ENCODE peak calls at places on chromosomes 5 and 9, in ten cellular contexts. Y is psoas muscle, Q is choroid plexus epithelial cell, J is adrenal gland, G is dorsolateral prefrontal cortex, O is OCI-LY7, I is fibroblast of pulmonary artery, B is heart right ventricle, T is cardiac fibroblast, F is IMR-90. X is an unnamed sample.

GRCh38 chr9:504921-505821 is 290.5 kb downstream of the DOCK8 start:
- DNase-seq in Y (peak), G (peak), O (peak), B (peak), F (no peak), I (no peak), J (peak), T (no peak), Q (peak), X (peak)

GRCh38 chr9:97938081-97938644 is at the start of gene HEMGN:
- DNase-seq in Y (no peak), F (no peak), J (no peak), O (peak), G (no peak), I (no peak), T (no peak), Q (no peak), B (no peak), X (no peak)

GRCh38 chr9:96009690-96010477 is 134.4 kb downstream of the ERCC6L2 start:
- DNase-seq in T (no peak), O (no peak), F (no peak), B (no peak), Y (no peak), Q (peak), J (no peak), I (no peak), G (no peak), X (peak)

GRCh38 chr9:26955222-26955903 is 849 bp upstream of the IFT74 start:
- DNase-seq in G (no peak), Y (no peak), Q (no peak), F (no peak), O (peak), I (no peak), J (no peak), B (no peak), T (peak), X (no peak)

GRCh38 chr9:109488791-109489492 is 9.2 kb downstream of the PTPN3 start:
- DNase-seq in O (no peak), J (no peak), F (no peak), Y (peak), G (no peak), I (no peak), T (no peak), Q (no peak), B (no peak), X (no peak)

GRCh38 chr5:95042040-95042439 is 242.9 kb downstream of the MCTP1 start:
- DNase-seq in O (no peak), Q (peak), J (no peak), F (no peak), B (no peak), T (no peak), G (no peak), Y (no peak), I (no peak), X (no peak)

GRCh38 chr5:160434022-160434531 is 12.4 kb downstream of the PTTG1 start:
- DNase-seq in Y (no peak), F (no peak), J (no peak), G (peak), O (peak), B (no peak), Q (no peak), T (no peak), I (no peak), X (peak)

GRCh38 chr5:142845402-142845901 is 75.3 kb downstream of the ARHGAP26 start:
- DNase-seq in J (no peak), G (no peak), O (no peak), F (no peak), Q (no peak), Y (no peak), B (no peak), I (no peak), T (no peak), X (no peak)

GRCh38 chr5:116494784-116495480 is 79.7 kb downstream of the SEMA6A start:
- DNase-seq in J (no peak), B (no peak), O (peak), Y (no peak), Q (no peak), T (no peak), I (no peak), G (no peak), F (no peak), X (no peak)

GRCh38 chr9:123473226-123473625 is 117.2 kb downstream of the CRB2 start:
- DNase-seq in B (no peak), F (no peak), Y (no peak), O (no peak), Q (peak), I (no peak), J (peak), T (no peak), G (peak), X (no peak)

GRCh38 chr5:16431482-16431881 is 34.1 kb downstream of the ZNF622 start:
- DNase-seq in F (no peak), T (no peak), J (no peak), I (no peak), G (no peak), Q (no peak), O (no peak), Y (no peak), B (no peak), X (no peak)

GRCh38 chr5:69007726-69008368 is 86.0 kb upstream of the SLC30A5 start:
- DNase-seq in F (peak), B (peak), G (peak), Q (peak), J (peak), I (peak), O (peak), Y (peak), T (peak), X (peak)

GRCh38 chr5:45741110-45741509 is 44.9 kb upstream of the HCN1 start:
- DNase-seq in O (no peak), J (no peak), T (no peak), B (no peak), Q (no peak), I (no peak), G (peak), Y (no peak), F (no peak), X (no peak)

GRCh38 chr9:101114317-101114716 is 85.8 kb downstream of the PLPPR1 start:
- DNase-seq in T (no peak), Y (no peak), F (no peak), O (no peak), G (no peak), J (no peak), B (no peak), I (no peak), Q (no peak), X (no peak)

GRCh38 chr5:144864113-144864512 is 693.4 kb downstream of the KCTD16 start:
- DNase-seq in G (no peak), B (no peak), F (no peak), Y (no peak), I (no peak), O (peak), Q (no peak), T (no peak), J (no peak), X (no peak)

GRCh38 chr5:141806626-141807025 is 71.6 kb downstream of the PCDH1 start:
- DNase-seq in B (no peak), G (no peak), I (no peak), J (no peak), T (no peak), Y (no peak), Q (no peak), F (no peak), O (no peak), X (no peak)

GRCh38 chr5:43659075-43659474 is 56.1 kb downstream of the NNT start:
- DNase-seq in T (no peak), G (no peak), F (no peak), Q (no peak), B (no peak), J (no peak), I (no peak), Y (no peak), O (no peak), X (no peak)

GRCh38 chr5:43658499-43658898 is 55.5 kb downstream of the NNT start:
- DNase-seq in T (peak), G (no peak), I (peak), Q (peak), B (no peak), Y (no peak), J (no peak), O (no peak), F (peak), X (no peak)

GRCh38 chr5:43663916-43664315 is 60.9 kb downstream of the NNT start:
- DNase-seq in F (no peak), B (no peak), Y (no peak), G (no peak), O (no peak), I (no peak), T (no peak), Q (peak), J (no peak), X (no peak)

GRCh38 chr5:43664641-43665040 is 61.7 kb downstream of the NNT start:
- DNase-seq in T (no peak), J (no peak), B (no peak), Y (no peak), O (no peak), F (peak), G (no peak), Q (no peak), I (peak), X (no peak)

DNA sequence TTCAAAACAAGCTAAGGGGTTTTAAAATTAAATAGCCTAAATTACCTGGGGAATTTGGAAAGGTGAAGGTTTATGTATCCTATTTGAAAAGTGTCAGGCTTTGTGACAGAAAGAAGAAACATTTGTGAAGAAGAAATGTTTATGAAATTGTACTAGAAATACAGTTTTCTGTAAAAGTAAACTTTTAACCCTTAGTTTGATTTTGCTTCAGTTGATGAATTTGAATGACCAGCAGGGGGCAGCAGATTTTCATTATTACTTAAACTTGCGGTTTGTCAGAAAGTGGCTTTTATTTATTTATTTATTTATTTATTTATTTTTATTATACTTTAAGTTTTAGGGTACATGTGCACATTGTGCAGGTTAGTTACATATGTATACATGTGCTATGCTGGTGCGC is 58.1 kb downstream of the NNT start:
- DNase-seq in O (peak), G (no peak), T (peak), F (peak), B (peak), Q (peak), Y (no peak), J (peak), I (peak), X (no peak)
- TF ChIP-seq CTCF in O (peak), G (peak), T (peak), F (peak), B (peak), Q (peak), Y (peak), J (peak), I (peak), X (no peak)

DNA sequence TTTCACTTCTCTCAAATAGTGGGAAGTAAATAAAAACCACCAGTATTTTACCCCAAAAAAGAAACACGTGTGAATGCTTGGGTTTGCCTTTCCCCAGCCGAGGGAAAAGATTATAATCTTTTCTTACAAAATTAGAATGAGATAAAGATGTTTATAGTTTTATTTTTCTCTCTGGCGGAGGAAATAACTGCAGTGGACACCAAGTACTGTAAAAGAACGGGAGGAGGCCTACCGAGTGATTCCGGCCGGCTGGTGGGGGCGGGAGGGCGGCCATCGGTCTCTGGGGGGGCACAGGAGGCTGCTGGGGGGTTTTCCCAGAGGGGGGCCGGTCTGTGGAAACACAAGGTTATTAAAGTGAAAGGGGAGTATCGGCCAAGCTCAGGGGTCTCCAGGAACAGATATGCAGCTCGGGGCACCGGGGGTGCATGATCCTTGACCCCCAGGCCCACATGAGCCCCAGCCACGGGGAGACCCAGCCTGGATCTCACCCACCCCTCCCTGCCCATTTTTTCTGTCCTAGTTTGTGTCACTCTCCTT is 29.4 kb downstream of the LCP2 start:
- DNase-seq in Y (no peak), O (no peak), G (no peak), F (no peak), T (no peak), Q (no peak), J (no peak), I (no peak), B (no peak), X (no peak)
- TF ChIP-seq CTCF in Y (no peak), O (peak), G (no peak), F (no peak), T (no peak), Q (no peak), J (no peak), I (no peak), B (no peak), X (no peak)

DNA sequence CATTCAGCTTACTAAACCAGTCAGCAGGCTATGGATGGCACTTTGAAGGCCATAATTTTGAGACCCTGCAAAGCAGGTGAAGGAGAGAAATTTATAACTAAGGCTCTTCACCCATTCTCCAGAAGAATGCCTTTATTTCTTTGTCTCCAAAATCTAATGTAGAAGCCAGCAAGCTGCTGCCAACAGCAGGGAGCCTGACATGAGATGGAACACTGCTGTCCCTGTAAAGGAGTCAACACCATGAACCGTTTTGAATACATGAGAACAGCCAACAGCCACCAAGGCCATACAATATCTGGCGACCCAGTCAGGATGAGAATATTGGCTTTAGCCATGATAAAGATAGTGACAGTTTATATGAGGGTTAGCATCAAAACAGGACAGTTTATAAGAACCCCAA is 121.2 kb upstream of the LIFR start:
- DNase-seq in G (no peak), Q (no peak), T (no peak), Y (no peak), I (no peak), J (no peak), O (no peak), B (no peak), F (no peak), X (no peak)
- TF ChIP-seq CTCF in G (no peak), Q (no peak), T (no peak), Y (no peak), I (no peak), J (no peak), O (no peak), B (no peak), F (no peak), X (no peak)

GRCh38 chr9:69672828-69673640 is 863 bp upstream of the APBA1 start:
- DNase-seq in F (peak), B (peak), I (peak), Y (peak), J (peak), T (peak), O (peak), Q (peak), G (peak), X (peak)
- TF ChIP-seq CTCF in F (peak), B (peak), I (peak), Y (peak), J (peak), T (peak), O (peak), Q (peak), G (peak), X (peak)